ENCODE peak calls at places on chromosomes 11 and 22, in four cellular contexts. Q is OCI-M1, M is DMS153, Y is hippocampal formation. E is an unnamed sample.

GRCh38 chr11:65501005-65501529 is 2.2 kb downstream of the MALAT1 start:
- DNase-seq in Y (no peak), Q (peak), M (no peak), E (no peak)

GRCh38 chr11:122414406-122415018 is 241.0 kb upstream of the UBASH3B start:
- DNase-seq in Q (no peak), M (no peak), Y (no peak), E (no peak)

GRCh38 chr22:42229455-42230149 is 40.9 kb downstream of the TCF20 start:
- DNase-seq in M (no peak), Q (no peak), Y (no peak), E (no peak)

GRCh38 chr11:66530927-66531722 is 14.7 kb downstream of the ZDHHC24 start:
- DNase-seq in Y (no peak), M (no peak), Q (no peak), E (no peak)

GRCh38 chr11:10490398-10491232 is 35.6 kb downstream of the AMPD3 start:
- DNase-seq in Q (peak), M (no peak), Y (peak), E (peak)

GRCh38 chr11:57324154-57324885 is 432 bp downstream of the TNKS1BP1 start:
- DNase-seq in Y (no peak), Q (peak), M (peak), E (peak)

GRCh38 chr22:44337658-44338004 is 24.9 kb upstream of the SHISAL1 start:
- DNase-seq in Q (peak), Y (no peak), M (peak), E (no peak)

GRCh38 chr11:134792044-134792443 is 380.0 kb upstream of the B3GAT1 start:
- DNase-seq in M (no peak), Q (no peak), Y (no peak), E (no peak)

GRCh38 chr22:50730941-50731661 is 6.9 kb upstream of the ACR start:
- DNase-seq in Q (no peak), Y (no peak), M (no peak), E (no peak)

GRCh38 chr11:57598831-57599155 is 1.3 kb downstream of the SERPING1 start:
- DNase-seq in M (no peak), Y (no peak), Q (no peak), E (no peak)

GRCh38 chr11:22460181-22460580 is 122.0 kb downstream of the SLC17A6 start:
- DNase-seq in M (no peak), Q (no peak), Y (no peak), E (no peak)

GRCh38 chr22:45226681-45227186 is 14.0 kb downstream of the KIAA0930 start:
- DNase-seq in Y (no peak), M (peak), Q (no peak), E (peak)

GRCh38 chr11:1546536-1547466 is 25.3 kb downstream of the DUSP8 start:
- DNase-seq in M (peak), Y (peak), Q (peak), E (peak)

GRCh38 chr11:86558219-86558618 is 114.2 kb downstream of the ME3 start:
- DNase-seq in M (no peak), Y (no peak), Q (no peak), E (no peak)

GRCh38 chr11:93099811-93100210 is 98.0 kb downstream of the SLC36A4 start:
- DNase-seq in Q (no peak), Y (no peak), M (no peak), E (no peak)

GRCh38 chr22:35661377-35661937 is 13.2 kb downstream of the APOL6 start:
- DNase-seq in Y (no peak), Q (no peak), M (no peak), E (no peak)

GRCh38 chr11:45431301-45432018 is 145.3 kb upstream of the SYT13 start:
- DNase-seq in M (no peak), Y (no peak), Q (no peak), E (no peak)

GRCh38 chr11:128279861-128280260 is 307.5 kb downstream of the ETS1 start:
- DNase-seq in M (no peak), Q (no peak), Y (no peak), E (no peak)

GRCh38 chr22:40417041-40417440 is 46.6 kb downstream of the SGSM3 start:
- DNase-seq in M (no peak), Q (no peak), Y (no peak), E (no peak)

GRCh38 chr11:71334191-71334590 is 81.8 kb upstream of the SHANK2 start:
- DNase-seq in Y (no peak), Q (no peak), M (no peak), E (no peak)

GRCh38 chr22:27401321-27401720 is 400.2 kb downstream of the MN1 start:
- DNase-seq in M (no peak), Y (no peak), Q (no peak), E (no peak)

GRCh38 chr11:64609436-64610047 is 18.5 kb downstream of the SLC22A12 start:
- DNase-seq in Q (peak), Y (no peak), M (no peak), E (no peak)

GRCh38 chr11:109423114-109423859 is 1.3 kb downstream of the C11orf87 start:
- DNase-seq in Y (no peak), M (no peak), Q (no peak), E (no peak)

GRCh38 chr11:31826530-31827438 is 15.7 kb upstream of the PAX6 start:
- DNase-seq in M (no peak), Y (no peak), Q (no peak), E (no peak)

GRCh38 chr11:110296226-110297081 is at the start of gene RDX:
- DNase-seq in M (peak), Q (peak), Y (peak), E (peak)

GRCh38 chr11:118757881-118758399 is 33.0 kb downstream of the DDX6 start:
- DNase-seq in Y (peak), M (no peak), Q (no peak), E (no peak)

GRCh38 chr22:45155050-45155840 is 8.5 kb upstream of the NUP50 start:
- DNase-seq in M (no peak), Q (no peak), Y (no peak), E (no peak)

GRCh38 chr11:125300791-125301218 is 136.3 kb downstream of the PKNOX2 start:
- DNase-seq in Y (no peak), M (no peak), Q (peak), E (no peak)

GRCh38 chr11:103338621-103339484 is 229.6 kb downstream of the DYNC2H1 start:
- DNase-seq in Q (no peak), Y (no peak), M (peak), E (no peak)

GRCh38 chr11:36376315-36376887 is 80.3 kb downstream of the PRR5L start:
- DNase-seq in M (no peak), Y (no peak), Q (no peak), E (peak)

GRCh38 chr11:123474994-123475393 is 44.9 kb downstream of the GRAMD1B start:
- DNase-seq in Y (no peak), M (no peak), Q (no peak), E (no peak)

GRCh38 chr11:32071811-32072210 is 19.1 kb upstream of the RCN1 start:
- DNase-seq in M (no peak), Y (no peak), Q (peak), E (no peak)

GRCh38 chr22:17109976-17110375 is 11.2 kb downstream of the TMEM121B start:
- DNase-seq in Y (no peak), Q (no peak), M (no peak), E (no peak)

E was measured in mucosa of descending colon.